ENCODE peak calls at places on chromosomes 13 and 19, in seven cellular contexts. D, R, M, Q, Y, E and G are unnamed samples.

GRCh38 chr13:48749699-48750473 is 96.2 kb downstream of the CYSLTR2 start:
- DNase-seq in R (peak; percentile 75), Y (peak; percentile 100), E (peak; percentile 96), Q (no peak), M (peak; percentile 99), D (peak; percentile 96), G (peak; percentile 75)

GRCh38 chr13:41001695-41002094 is 17.4 kb downstream of the ELF1 start:
- DNase-seq in E (no peak), Y (no peak), D (no peak), M (no peak), R (no peak), Q (no peak), G (no peak)

GRCh38 chr19:53772943-53773342 is 51.2 kb downstream of the NLRP12 start:
- DNase-seq in M (peak; percentile 47), E (peak; percentile 58), Q (peak; percentile 29), R (peak; percentile 9), D (peak; percentile 61), Y (peak; percentile 78), G (peak; percentile 75)

GRCh38 chr19:47266401-47266885 is 8.2 kb upstream of the INAFM1 start:
- DNase-seq in R (no peak), Q (no peak), D (no peak), Y (no peak), E (no peak), M (no peak), G (no peak)

GRCh38 chr13:51221108-51221507 is 1.1 kb upstream of the FAM124A start:
- DNase-seq in E (no peak), R (no peak), M (no peak), D (no peak), Y (no peak), Q (no peak), G (no peak)

GRCh38 chr19:55080121-55080914 is 4.6 kb downstream of the EPS8L1 start:
- DNase-seq in D (peak; percentile 84), Y (peak; percentile 72), Q (peak; percentile 57), M (peak; percentile 55), R (no peak), E (no peak), G (no peak)

GRCh38 chr13:109694972-109695371 is 91.4 kb downstream of the IRS2 start:
- DNase-seq in Y (no peak), R (no peak), E (no peak), D (no peak), M (no peak), Q (no peak), G (no peak)

GRCh38 chr13:76667551-76667950 is 218.7 kb downstream of the KCTD12 start:
- DNase-seq in R (no peak), E (peak; percentile 48), D (no peak), Q (peak; percentile 4), Y (peak; percentile 83), M (peak; percentile 77), G (no peak)

GRCh38 chr13:34459856-34460255 is 482.2 kb upstream of the NBEA start:
- DNase-seq in E (no peak), D (no peak), Q (no peak), M (no peak), Y (peak; percentile 4), R (no peak), G (no peak)

GRCh38 chr19:47081095-47081494 is 32.5 kb downstream of the ZC3H4 start:
- DNase-seq in Y (no peak), Q (no peak), M (no peak), D (no peak), E (no peak), R (no peak), G (no peak)

GRCh38 chr19:49064768-49065611 is at the start of gene NTF4:
- DNase-seq in Y (no peak), E (no peak), Q (no peak), M (no peak), D (no peak), R (no peak), G (peak; percentile 66)

GRCh38 chr13:111076156-111077013 is 38.7 kb upstream of the ARHGEF7 start:
- DNase-seq in M (no peak), R (no peak), Q (no peak), D (no peak), Y (no peak), E (no peak), G (peak; percentile 1)
- TF ChIP-seq CTCF in M (peak; percentile 7), R (no peak), Q (no peak), D (peak; percentile 37), Y (no peak), E (peak; percentile 35), G (no peak)

GRCh38 chr13:75217949-75218348 is 264.0 kb downstream of the TBC1D4 start:
- DNase-seq in D (no peak), E (peak; percentile 41), Q (no peak), Y (peak; percentile 49), M (peak; percentile 4), R (no peak), G (no peak)
- TF ChIP-seq CTCF in D (no peak), E (no peak), Q (no peak), Y (no peak), M (no peak), R (no peak), G (no peak)

DNA sequence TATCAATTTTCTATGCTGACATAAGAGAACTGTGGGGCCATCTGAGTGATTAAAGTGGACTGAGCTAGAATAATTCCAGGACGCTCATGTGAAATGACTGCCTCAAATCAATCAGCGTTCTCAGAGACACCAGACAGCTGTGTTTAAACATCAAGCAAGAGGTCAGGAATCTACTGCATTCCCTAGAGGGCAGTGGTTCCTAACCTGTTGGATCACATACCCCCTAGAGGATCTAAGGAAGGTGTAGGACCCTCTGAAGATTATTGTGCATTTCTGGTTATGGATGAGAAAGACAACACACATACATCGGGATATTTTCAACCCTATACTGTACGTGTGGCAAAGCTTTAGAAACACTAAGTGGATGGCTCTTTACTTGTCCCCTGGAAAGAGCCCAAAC is 51.8 kb upstream of the FREM2 start:
- DNase-seq in M (no peak), D (no peak), Q (no peak), E (no peak), Y (no peak), R (no peak), G (no peak)
- TF ChIP-seq CTCF in M (no peak), D (no peak), Q (no peak), E (no peak), Y (no peak), R (no peak), G (no peak)

GRCh38 chr19:36527873-36528193 is 238 bp downstream of the ZNF260 start:
- DNase-seq in E (no peak), Y (no peak), M (no peak), Q (no peak), D (no peak), R (no peak), G (no peak)
- TF ChIP-seq CTCF in E (no peak), Y (no peak), M (no peak), Q (no peak), D (no peak), R (no peak), G (no peak)

DNA sequence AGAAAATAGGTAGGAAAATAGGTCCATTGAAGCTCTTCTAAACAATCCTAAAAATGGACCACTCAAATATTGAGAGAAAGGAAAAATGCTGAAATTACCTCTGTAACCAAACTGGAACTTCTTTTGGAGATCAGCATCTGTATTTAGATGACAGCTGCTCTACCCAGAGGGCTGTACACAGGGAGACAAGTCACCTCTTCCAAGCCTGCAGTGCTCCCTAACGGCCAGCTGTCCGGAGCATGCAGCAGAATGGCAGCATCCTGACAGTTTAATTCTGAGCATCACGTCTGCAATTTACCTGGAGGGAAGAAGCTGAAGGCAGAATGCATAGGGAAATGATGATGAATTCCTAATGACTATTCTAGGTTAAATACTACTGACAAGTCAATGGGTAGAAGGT is 62.8 kb upstream of the DIAPH3 start:
- DNase-seq in M (peak; percentile 47), E (peak; percentile 49), D (peak; percentile 12), R (no peak), Q (no peak), Y (peak; percentile 51), G (no peak)
- TF ChIP-seq CTCF in M (peak; percentile 57), E (peak; percentile 62), D (peak; percentile 38), R (no peak), Q (no peak), Y (peak; percentile 56), G (no peak)

GRCh38 chr19:41366089-41366488 is 2.1 kb upstream of the B9D2 start:
- DNase-seq in E (no peak), Q (no peak), Y (no peak), D (no peak), M (no peak), R (no peak), G (peak; percentile 35)
- TF ChIP-seq CTCF in E (peak; percentile 59), Q (no peak), Y (peak; percentile 14), D (peak; percentile 44), M (peak; percentile 12), R (no peak), G (peak; percentile 41)

GRCh38 chr13:31996611-31997010 is 35.0 kb upstream of the FRY start:
- DNase-seq in D (no peak), E (no peak), R (no peak), M (no peak), Q (no peak), Y (no peak), G (no peak)
- TF ChIP-seq CTCF in D (no peak), E (peak; percentile 33), R (no peak), M (no peak), Q (no peak), Y (no peak), G (no peak)

GRCh38 chr13:46728777-46729176 is 68.2 kb downstream of the ESD start:
- DNase-seq in R (no peak), D (no peak), Q (no peak), E (no peak), Y (peak; percentile 42), M (no peak), G (no peak)
- TF ChIP-seq CTCF in R (no peak), D (peak; percentile 35), Q (peak; percentile 21), E (peak; percentile 63), Y (peak; percentile 29), M (peak; percentile 6), G (no peak)

GRCh38 chr19:738509-739128 is 12.3 kb upstream of the MISP start:
- DNase-seq in M (no peak), Q (no peak), E (no peak), Y (no peak), D (no peak), R (no peak), G (no peak)

GRCh38 chr19:743168-743687 is 7.7 kb upstream of the MISP start:
- DNase-seq in D (no peak), R (no peak), E (no peak), M (no peak), Y (peak; percentile 16), Q (no peak), G (peak; percentile 74)

GRCh38 chr19:739998-740715 is 10.8 kb upstream of the MISP start:
- DNase-seq in Y (no peak), Q (no peak), M (no peak), E (no peak), D (no peak), R (no peak), G (no peak)

GRCh38 chr19:742540-743075 is 8.3 kb upstream of the MISP start:
- DNase-seq in R (no peak), E (no peak), D (no peak), M (no peak), Y (no peak), Q (no peak), G (no peak)

DNA sequence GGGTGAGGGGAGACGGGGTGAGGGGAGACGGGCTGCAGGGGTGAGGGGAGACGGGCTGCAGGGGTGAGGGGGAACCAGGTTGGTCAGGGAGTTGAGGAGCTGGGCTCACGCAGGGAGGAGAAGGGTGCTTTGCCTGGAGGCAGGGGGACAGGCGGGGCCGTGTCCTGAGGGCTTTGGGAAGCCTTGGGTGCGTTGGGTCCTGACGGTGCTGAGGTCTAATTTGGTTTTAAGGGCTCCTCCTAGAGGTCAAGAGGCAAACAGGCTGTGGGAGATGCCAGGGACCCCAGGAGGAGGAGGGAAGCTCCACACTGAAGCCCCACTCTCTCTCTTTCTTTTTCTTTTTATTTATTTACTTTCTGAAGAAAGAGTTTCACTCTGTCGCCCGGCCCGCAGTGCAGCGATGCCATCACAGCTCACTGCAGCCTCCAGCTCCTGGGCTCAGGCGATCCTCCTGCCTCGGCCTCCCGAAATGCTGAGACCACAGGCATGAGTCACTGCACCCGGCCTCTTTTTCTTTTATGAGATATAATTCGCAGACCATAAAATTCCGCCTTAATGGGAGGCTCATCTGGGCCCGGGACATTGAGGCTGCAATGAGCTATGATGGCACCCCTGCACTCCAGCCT is 9.3 kb upstream of the MISP start:
- DNase-seq in Y (no peak), M (no peak), E (no peak), Q (no peak), D (no peak), R (no peak), G (no peak)
- TF ChIP-seq CTCF in Y (peak; percentile 18), M (no peak), E (no peak), Q (no peak), D (peak; percentile 32), R (no peak), G (no peak)